ENCODE peak calls at places on chromosomes 4 and X, in five cellular contexts. S is NCI-H774; T is fibroblast of the conjunctiva; P is effector CD4-positive, alpha-beta T cell; X is brain microvascular endothelial cell. W is an unnamed sample.

GRCh38 chr4:74158561-74159396 is 861 bp downstream of the MTHFD2L start:
- DNase-seq in S (no peak), T (no peak), P (no peak), X (no peak), W (no peak)

GRCh38 chrX:118652717-118653116 is 74.7 kb upstream of the IL13RA1 start:
- DNase-seq in S (no peak), T (no peak), P (no peak), X (peak; percentile 16), W (no peak)

GRCh38 chr4:152321923-152322322 is 214.0 kb downstream of the FBXW7 start:
- DNase-seq in S (no peak), T (no peak), P (no peak), X (no peak), W (no peak)

GRCh38 chr4:148998719-148999118 is 556.5 kb upstream of the NR3C2 start:
- DNase-seq in S (no peak), T (no peak), P (no peak), X (peak; percentile 10), W (no peak)

GRCh38 chr4:147108409-147108808 is 162.7 kb upstream of the TTC29 start:
- DNase-seq in S (no peak), T (no peak), P (no peak), X (peak; percentile 49), W (no peak)

GRCh38 chrX:143500751-143501150 is 16.5 kb downstream of the SPANXN3 start:
- DNase-seq in S (peak; percentile 5), T (no peak), P (no peak), X (no peak), W (no peak)

GRCh38 chr4:142846729-142847606 is 867 bp upstream of the INPP4B start:
- DNase-seq in S (peak; percentile 17), T (no peak), P (peak; percentile 68), X (no peak), W (peak; percentile 38)

GRCh38 chr4:93867416-93868001 is 39.0 kb downstream of the ATOH1 start:
- DNase-seq in S (no peak), T (no peak), P (no peak), X (no peak), W (no peak)

GRCh38 chr4:128574706-128575105 is 234.8 kb upstream of the JADE1 start:
- DNase-seq in S (peak; percentile 1), T (peak; percentile 71), P (peak; percentile 31), X (peak; percentile 93), W (peak; percentile 27)

GRCh38 chr4:185890196-185890595 is 78.2 kb upstream of the SORBS2 start:
- DNase-seq in S (no peak), T (no peak), P (no peak), X (no peak), W (no peak)

GRCh38 chr4:41384992-41385391 is 128.3 kb downstream of the UCHL1 start:
- DNase-seq in S (no peak), T (no peak), P (no peak), X (no peak), W (no peak)

GRCh38 chr4:88158360-88159136 is at the start of gene ABCG2:
- DNase-seq in S (no peak), T (peak; percentile 5), P (peak; percentile 3), X (peak; percentile 18), W (peak; percentile 29)

GRCh38 chr4:75644095-75644494 is 13.8 kb upstream of the CDKL2 start:
- DNase-seq in S (no peak), T (no peak), P (no peak), X (no peak), W (no peak)

GRCh38 chrX:45518552-45518951 is 317.9 kb upstream of the DIPK2B start:
- DNase-seq in S (no peak), T (no peak), P (no peak), X (no peak), W (no peak)

GRCh38 chrX:56797966-56798711 is 69.1 kb downstream of the NBDY start:
- DNase-seq in S (no peak), T (no peak), P (no peak), X (no peak), W (peak; percentile 23)

GRCh38 chr4:142238589-142238988 is 602.2 kb downstream of the IL15 start:
- DNase-seq in S (no peak), T (no peak), P (no peak), X (peak; percentile 54), W (no peak)

GRCh38 chr4:85677286-85677685 is 202.3 kb downstream of the ARHGAP24 start:
- DNase-seq in S (no peak), T (no peak), P (no peak), X (no peak), W (no peak)

GRCh38 chr4:166501941-166502382 is 628.9 kb downstream of the TLL1 start:
- DNase-seq in S (no peak), T (peak; percentile 6), P (no peak), X (peak; percentile 26), W (no peak)

GRCh38 chr4:40621592-40622512 is 7.8 kb downstream of the RBM47 start:
- DNase-seq in S (peak; percentile 13), T (peak; percentile 95), P (no peak), X (peak; percentile 87), W (peak; percentile 89)

GRCh38 chr4:159366966-159367365 is 264.1 kb downstream of the RAPGEF2 start:
- DNase-seq in S (no peak), T (no peak), P (no peak), X (no peak), W (no peak)

GRCh38 chr4:159526172-159526571 is 423.3 kb downstream of the RAPGEF2 start:
- DNase-seq in S (no peak), T (no peak), P (no peak), X (no peak), W (no peak)

GRCh38 chr4:129254126-129254525 is 158.2 kb downstream of the C4orf33 start:
- DNase-seq in S (no peak), T (no peak), P (no peak), X (peak; percentile 45), W (no peak)